ENCODE peak calls at places on chromosomes 3 and 15, in five cellular contexts. N, C, B, M and R are unnamed samples.

GRCh38 chr3:155323063-155323666 is 29.7 kb upstream of the STRIT1 start:
- DNase-seq in C (peak), B (peak), M (peak), N (no peak), R (no peak)

GRCh38 chr3:119826714-119827113 is 44.8 kb downstream of the NR1I2 start:
- DNase-seq in B (no peak), N (no peak), M (no peak), C (no peak), R (no peak)

GRCh38 chr3:156772588-156773206 is 53.5 kb upstream of the LEKR1 start:
- DNase-seq in N (no peak), C (no peak), B (no peak), M (no peak), R (no peak)

GRCh38 chr15:100853676-100854440 is 25.8 kb upstream of the ALDH1A3 start:
- DNase-seq in B (no peak), M (peak), C (no peak), N (no peak), R (no peak)

GRCh38 chr3:10373686-10374261 is 52.9 kb upstream of the SEC13 start:
- DNase-seq in B (no peak), M (no peak), N (no peak), C (no peak), R (no peak)

GRCh38 chr3:69200384-69201068 is 78.1 kb upstream of the LMOD3 start:
- DNase-seq in B (no peak), N (no peak), C (peak), M (no peak), R (no peak)

GRCh38 chr3:141875893-141876380 is 506 bp upstream of the ATP1B3 start:
- DNase-seq in N (no peak), B (peak), C (peak), M (peak), R (peak)

GRCh38 chr3:34175636-34176186 is 377.3 kb downstream of the PDCD6IP start:
- DNase-seq in M (no peak), B (no peak), C (no peak), N (no peak), R (no peak)

GRCh38 chr3:150114273-150114672 is 143.6 kb upstream of the PFN2 start:
- DNase-seq in B (no peak), M (no peak), N (no peak), C (no peak), R (no peak)

GRCh38 chr3:46321461-46322104 is 32.3 kb upstream of the CCR2 start:
- DNase-seq in N (no peak), C (no peak), M (no peak), B (no peak), R (no peak)

GRCh38 chr3:66314455-66314854 is 93.7 kb downstream of the SLC25A26 start:
- DNase-seq in B (no peak), N (no peak), C (no peak), M (no peak), R (no peak)

GRCh38 chr15:81575436-81576123 is 201.6 kb upstream of the TMC3 start:
- DNase-seq in B (peak), C (peak), N (no peak), M (no peak), R (no peak)

GRCh38 chr3:43286115-43286885 is at the start of gene SNRK:
- DNase-seq in N (peak), B (peak), C (peak), M (peak), R (peak)

GRCh38 chr3:10352146-10352911 is 31.4 kb upstream of the SEC13 start:
- DNase-seq in B (no peak), C (no peak), M (no peak), N (no peak), R (no peak)

GRCh38 chr15:60414016-60414682 is 16.4 kb upstream of the ANXA2 start:
- DNase-seq in B (no peak), N (no peak), C (peak), M (no peak), R (no peak)

GRCh38 chr15:64897345-64897985 is 14.2 kb upstream of the ANKDD1A start:
- DNase-seq in M (no peak), N (no peak), C (peak), B (no peak), R (no peak)

GRCh38 chr3:32510075-32510724 is 7.5 kb upstream of the CMTM6 start:
- DNase-seq in B (peak), N (peak), C (peak), M (peak), R (peak)

GRCh38 chr3:55692295-55692957 is 205.3 kb upstream of the WNT5A start:
- DNase-seq in B (no peak), N (no peak), M (no peak), C (no peak), R (no peak)

GRCh38 chr15:69143756-69144436 is 16.5 kb upstream of the GLCE start:
- DNase-seq in C (no peak), N (no peak), B (no peak), M (no peak), R (no peak)

GRCh38 chr15:42344763-42345162 is 14.5 kb upstream of the CAPN3 start:
- DNase-seq in C (no peak), N (no peak), B (no peak), M (no peak), R (no peak)

GRCh38 chr15:83475551-83475950 is 28.4 kb downstream of the SH3GL3 start:
- DNase-seq in N (no peak), M (peak), C (peak), B (no peak), R (no peak)

GRCh38 chr3:73226026-73226425 is 164.6 kb downstream of the EBLN2 start:
- DNase-seq in N (no peak), B (no peak), M (no peak), C (no peak), R (no peak)

GRCh38 chr3:60752800-60753199 is 498.5 kb downstream of the FHIT start:
- DNase-seq in B (no peak), N (no peak), M (no peak), C (no peak), R (no peak)

GRCh38 chr3:86175051-86175536 is 815.9 kb downstream of the VGLL3 start:
- DNase-seq in N (no peak), C (no peak), M (no peak), B (no peak), R (no peak)

GRCh38 chr15:50190166-50190570 is 8.2 kb downstream of the SLC27A2 start:
- DNase-seq in C (no peak), M (no peak), B (no peak), N (no peak), R (no peak)
- H3K27ac ChIP-seq in C (no peak), M (no peak), B (no peak), N (no peak), R (no peak)

GRCh38 chr15:92822216-92823144 is 77.6 kb upstream of the CHD2 start:
- DNase-seq in M (no peak), C (no peak), B (no peak), N (no peak), R (no peak)

GRCh38 chr15:92821491-92822116 is 78.5 kb upstream of the CHD2 start:
- DNase-seq in N (no peak), B (no peak), C (no peak), M (no peak), R (no peak)

GRCh38 chr15:92819312-92820232 is 80.6 kb upstream of the CHD2 start:
- DNase-seq in B (peak), C (no peak), M (peak), N (no peak), R (no peak)

GRCh38 chr15:92818658-92819311 is 81.3 kb upstream of the CHD2 start:
- DNase-seq in N (no peak), M (no peak), C (no peak), B (no peak), R (peak)

GRCh38 chr15:92820233-92821021 is 79.7 kb upstream of the CHD2 start:
- DNase-seq in N (peak), B (peak), M (peak), C (peak), R (peak)
- TF ChIP-seq CTCF in N (no peak), B (no peak), M (no peak), C (no peak), R (no peak)

DNA sequence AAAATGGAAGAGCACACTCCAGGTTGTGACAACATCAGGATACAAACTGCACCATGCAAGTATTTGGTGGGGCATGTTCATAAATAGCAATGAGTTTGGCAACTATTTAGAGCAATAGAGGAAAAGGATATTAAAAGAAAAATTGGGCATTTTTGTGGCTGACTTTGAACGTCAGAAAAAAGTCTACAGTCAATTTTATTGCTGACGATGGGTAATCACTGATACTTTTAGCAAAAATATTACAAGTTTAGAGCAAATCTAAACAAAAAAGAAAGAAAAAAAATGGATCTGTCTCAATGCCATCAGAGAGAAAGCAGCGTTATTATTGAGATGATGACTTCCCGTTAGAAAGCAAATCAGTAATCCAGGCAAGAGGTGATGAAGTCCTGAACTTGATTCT is 65.2 kb downstream of the CGGBP1 start:
- DNase-seq in M (no peak), N (no peak), C (no peak), B (no peak), R (no peak)
- H3K27ac ChIP-seq in M (no peak), N (no peak), C (no peak), B (no peak), R (no peak)

DNA sequence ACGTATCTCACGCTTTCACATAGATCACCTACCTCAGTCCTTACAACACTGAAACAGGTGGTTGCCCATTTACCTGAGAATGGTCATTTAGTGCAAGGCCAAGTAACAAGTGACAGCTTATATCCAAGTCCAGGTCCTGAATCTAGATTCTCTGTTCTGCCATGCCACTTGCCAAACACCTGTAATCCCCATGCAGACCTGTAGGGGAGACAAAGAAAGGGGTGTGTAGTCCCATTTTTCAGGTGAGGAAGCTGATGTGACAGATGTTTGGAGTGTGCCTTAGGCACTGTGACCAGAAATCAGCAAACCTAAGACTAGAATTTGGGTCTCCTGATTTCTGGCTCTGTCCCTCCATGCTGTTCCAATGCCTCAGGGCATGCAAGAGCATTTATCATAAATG is 12.7 kb downstream of the ZNF35 start:
- DNase-seq in N (no peak), B (no peak), M (no peak), C (no peak), R (no peak)
- TF ChIP-seq CTCF in N (no peak), B (peak), M (no peak), C (no peak), R (no peak)

GRCh38 chr15:39132071-39132470 is 448.8 kb upstream of the THBS1 start:
- DNase-seq in N (no peak), B (no peak), C (no peak), M (no peak), R (no peak)

GRCh38 chr15:39134282-39134681 is 446.6 kb upstream of the THBS1 start:
- DNase-seq in B (no peak), N (no peak), M (no peak), C (no peak), R (no peak)

GRCh38 chr15:39133201-39133600 is 447.7 kb upstream of the THBS1 start:
- DNase-seq in B (no peak), N (no peak), M (no peak), C (no peak), R (no peak)

GRCh38 chr15:39139431-39140059 is 441.3 kb upstream of the THBS1 start:
- DNase-seq in M (no peak), B (no peak), C (no peak), N (no peak), R (no peak)

DNA sequence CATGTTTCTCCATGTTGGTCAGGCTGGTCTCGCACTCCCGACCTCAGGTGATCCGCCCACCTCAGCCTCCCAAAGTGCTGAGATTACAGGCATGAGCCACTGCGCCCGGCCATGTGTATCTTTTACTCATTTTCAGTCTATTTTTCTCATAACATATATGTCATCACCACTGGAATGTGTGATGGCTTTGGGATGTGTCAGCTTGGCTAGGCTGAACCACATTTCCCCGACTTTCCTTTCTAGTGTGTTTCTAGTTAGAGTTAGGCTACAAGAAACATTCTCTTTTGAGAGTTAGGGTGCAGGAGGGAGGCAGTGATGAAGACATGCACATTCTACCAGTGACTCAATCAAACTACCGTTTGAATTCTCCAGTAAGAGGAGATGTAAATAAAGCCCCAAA is 444.9 kb upstream of the THBS1 start:
- DNase-seq in M (no peak), N (no peak), C (no peak), B (no peak), R (no peak)
- H3K27ac ChIP-seq in M (no peak), N (no peak), C (no peak), B (no peak), R (no peak)

DNA sequence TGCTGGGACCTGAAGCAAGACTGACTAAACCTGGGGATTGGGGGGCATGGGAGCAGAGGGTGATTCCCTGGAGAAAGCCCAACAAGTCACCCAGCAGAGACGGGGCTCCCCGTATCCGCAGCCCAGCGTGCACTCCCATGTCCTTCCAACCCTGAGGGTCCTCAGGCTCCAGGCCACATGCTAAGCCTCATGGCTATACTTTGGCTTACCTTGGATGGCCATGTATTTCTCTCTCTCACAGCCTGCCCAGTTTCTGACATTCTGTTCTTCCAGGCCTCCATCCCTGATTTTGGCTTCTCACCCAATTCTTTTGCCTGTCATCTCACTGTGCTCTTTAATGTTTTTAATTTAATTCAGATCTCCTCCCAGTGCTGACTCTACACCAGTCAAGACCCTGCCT is 126.8 kb upstream of the CTDSPL start:
- DNase-seq in C (no peak), B (no peak), N (no peak), M (no peak), R (no peak)
- TF ChIP-seq CTCF in C (no peak), B (no peak), N (no peak), M (no peak), R (no peak)

DNA sequence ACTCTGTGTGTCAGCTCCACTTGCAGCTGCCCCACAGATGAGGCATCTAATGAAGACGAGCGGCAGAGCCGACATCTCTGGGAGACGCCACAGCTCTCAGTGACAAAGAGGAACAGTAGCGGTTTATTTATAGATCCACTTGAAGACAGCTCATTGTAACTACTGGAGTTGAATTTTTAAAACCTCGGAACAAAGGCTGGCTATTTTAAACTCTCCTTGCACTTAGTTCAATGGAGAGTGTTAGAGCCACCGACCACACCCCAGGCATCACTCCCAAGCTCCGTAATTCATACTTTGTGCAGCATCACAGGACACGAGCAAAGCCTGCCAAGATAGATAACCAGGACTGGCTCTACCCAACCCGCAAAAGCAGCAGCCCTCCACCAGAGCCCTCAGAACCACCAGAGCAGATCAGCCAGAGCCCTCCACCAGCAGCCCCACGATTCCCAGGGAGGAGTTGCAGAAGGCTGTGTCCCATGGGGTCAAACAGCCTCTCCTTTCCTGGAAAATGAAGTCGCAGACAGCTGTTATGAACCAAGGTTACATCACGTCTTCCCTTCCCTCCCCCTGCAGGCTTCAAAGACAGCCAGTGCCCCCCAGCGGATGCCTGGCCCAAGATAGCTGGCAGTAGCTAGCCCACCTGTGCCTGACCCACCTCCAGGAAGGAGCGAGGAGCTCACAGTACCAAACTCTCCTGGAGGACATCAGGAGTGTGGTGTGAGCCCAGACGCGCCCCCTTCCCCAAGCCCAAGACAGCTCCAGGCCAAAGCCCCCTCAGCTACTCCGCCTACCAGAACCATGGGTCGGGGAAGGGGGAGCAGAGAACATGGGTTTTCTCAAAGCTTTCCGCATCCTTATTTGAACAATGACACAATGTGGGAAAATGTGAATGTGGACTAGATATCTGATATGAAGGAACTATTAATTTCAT is 45.7 kb downstream of the POC1A start:
- DNase-seq in N (no peak), M (no peak), B (peak), C (no peak), R (no peak)
- H3K27ac ChIP-seq in N (no peak), M (no peak), B (peak), C (peak), R (no peak)

GRCh38 chr15:70974004-70974832 is 81.6 kb downstream of the LRRC49 start:
- DNase-seq in M (peak), N (no peak), C (peak), B (no peak), R (no peak)
- TF ChIP-seq CTCF in M (peak), N (no peak), C (peak), B (peak), R (no peak)

DNA sequence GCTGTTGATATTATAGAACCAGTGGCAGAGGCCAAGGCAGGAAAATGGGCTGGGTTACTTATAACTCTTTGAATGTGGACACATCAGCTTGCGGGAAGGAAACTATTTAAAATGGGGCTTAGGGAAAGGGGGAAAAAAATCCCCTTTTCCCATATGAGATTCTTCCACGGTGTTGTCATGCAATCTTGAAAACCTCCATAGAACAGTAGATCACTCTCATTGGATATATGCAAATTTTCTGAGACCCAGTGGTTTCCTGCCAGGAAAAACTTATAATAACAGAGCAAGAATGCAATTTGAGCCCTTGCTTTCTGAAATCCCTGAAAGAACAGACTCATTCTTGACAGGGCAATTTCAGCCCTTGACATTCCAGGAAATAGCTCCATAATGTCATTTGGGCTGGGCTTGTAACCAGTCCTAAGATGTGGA is 31.1 kb downstream of the TMEM212 start:
- DNase-seq in C (peak), B (no peak), M (peak), N (no peak), R (no peak)
- H3K27ac ChIP-seq in C (no peak), B (no peak), M (peak), N (no peak), R (no peak)

DNA sequence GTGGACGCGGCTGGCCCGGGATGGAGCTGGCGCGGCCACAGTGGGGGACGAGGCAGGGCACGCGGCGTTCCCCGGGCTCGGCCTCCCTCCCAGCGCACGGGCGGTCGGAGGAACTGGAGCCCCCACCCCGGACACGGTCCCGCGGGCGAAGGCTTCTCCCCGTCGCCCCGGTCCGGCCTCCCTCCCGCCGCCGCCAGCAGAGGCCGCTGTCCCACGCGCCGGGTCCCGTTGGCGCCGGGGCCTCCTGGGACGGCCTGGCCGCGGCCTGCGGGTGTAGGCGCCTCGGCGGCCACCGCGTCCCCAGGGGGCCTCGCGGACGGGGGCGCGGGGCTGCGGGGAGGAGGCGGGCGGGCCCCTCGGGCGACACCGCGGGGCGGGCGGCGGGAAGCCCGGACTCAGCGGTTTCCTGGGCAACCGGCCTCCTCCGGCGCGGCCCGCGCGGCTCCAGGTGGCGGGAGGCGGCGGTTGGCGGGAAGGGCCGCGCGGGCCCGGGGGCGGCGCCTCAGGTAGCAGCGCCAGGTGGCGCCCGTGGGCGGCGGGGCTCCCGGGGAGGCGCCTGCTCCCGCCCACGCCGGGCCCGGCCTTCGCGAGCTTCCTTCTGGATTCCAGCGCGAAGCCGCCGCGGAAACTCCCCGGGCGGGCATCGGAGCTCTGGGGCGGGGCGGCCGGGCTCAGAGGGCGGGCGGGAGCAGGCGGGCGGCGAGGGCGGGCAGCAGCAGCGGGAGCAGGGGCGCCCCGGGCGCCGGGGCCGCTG is 26.7 kb downstream of the MELTF start:
- DNase-seq in M (peak), N (peak), C (peak), B (no peak), R (peak)
- TF ChIP-seq CTCF in M (peak), N (peak), C (peak), B (peak), R (peak)